ENCODE peak calls at places on chromosomes 11 and 22, in four cellular contexts. I, C, K and D are unnamed samples.

GRCh38 chr11:47714554-47715081 is 551 bp downstream of the AGBL2 start:
- DNase-seq in I (no peak), C (peak), K (no peak), D (peak)

GRCh38 chr22:46472722-46473016 is 64.8 kb downstream of the CELSR1 start:
- DNase-seq in I (no peak), C (no peak), K (no peak), D (no peak)

GRCh38 chr22:20937794-20938148 is 20.6 kb downstream of the CRKL start:
- DNase-seq in I (no peak), C (no peak), K (no peak), D (no peak)

GRCh38 chr11:17581036-17581731 is 34.1 kb downstream of the OTOG start:
- DNase-seq in I (no peak), C (no peak), K (no peak), D (no peak)

GRCh38 chr11:67373916-67374570 is 645 bp upstream of the CLCF1 start:
- DNase-seq in I (peak), C (peak), K (no peak), D (peak)

GRCh38 chr22:26800858-26801257 is 143.5 kb downstream of the MIAT start:
- DNase-seq in I (no peak), C (peak), K (no peak), D (peak)

GRCh38 chr11:94948070-94948617 is 25.2 kb downstream of the CWC15 start:
- DNase-seq in I (no peak), C (peak), K (no peak), D (peak)

GRCh38 chr22:31333648-31334047 is 12.5 kb downstream of the PATZ1 start:
- DNase-seq in I (no peak), C (no peak), K (no peak), D (no peak)

GRCh38 chr11:32562839-32563599 is 20.6 kb upstream of the EIF3M start:
- DNase-seq in I (no peak), C (no peak), K (peak), D (no peak)

GRCh38 chr11:2553198-2553597 is 108.4 kb downstream of the KCNQ1 start:
- DNase-seq in I (no peak), C (no peak), K (no peak), D (no peak)

GRCh38 chr11:63833048-63833447 is 5.9 kb upstream of the MARK2 start:
- DNase-seq in I (no peak), C (no peak), K (no peak), D (no peak)

GRCh38 chr11:78428273-78428651 is 10.6 kb upstream of the GAB2 start:
- DNase-seq in I (no peak), C (no peak), K (no peak), D (no peak)

GRCh38 chr11:9834281-9834680 is 170.4 kb downstream of the SWAP70 start:
- DNase-seq in I (no peak), C (no peak), K (no peak), D (no peak)

GRCh38 chr11:57905439-57905838 is 118.2 kb upstream of the OR9Q1 start:
- DNase-seq in I (no peak), C (no peak), K (no peak), D (no peak)